ENCODE peak calls at places on chromosomes 12 and 14, in four cellular contexts. F, E, C and O are unnamed samples.

GRCh38 chr14:61247935-61248334 is 33.2 kb downstream of the TMEM30B start:
- DNase-seq in E (no peak), F (no peak), C (no peak), O (no peak)

GRCh38 chr12:85874064-85874463 is at the start of gene NTS:
- DNase-seq in E (no peak), C (no peak), F (no peak), O (no peak)

GRCh38 chr12:68411371-68411770 is 79.2 kb upstream of the MDM1 start:
- DNase-seq in F (no peak), C (no peak), E (no peak), O (no peak)

GRCh38 chr14:101078105-101078891 is 174.8 kb upstream of the RTL1 start:
- DNase-seq in E (no peak), C (peak), F (peak), O (no peak)

GRCh38 chr12:32863128-32863527 is 33.4 kb downstream of the PKP2 start:
- DNase-seq in C (no peak), E (no peak), F (no peak), O (peak)

GRCh38 chr12:45852508-45852907 is 123.0 kb downstream of the ARID2 start:
- DNase-seq in E (no peak), F (no peak), C (no peak), O (no peak)

GRCh38 chr12:2691340-2692111 is 103.2 kb upstream of the FKBP4 start:
- DNase-seq in F (no peak), E (no peak), C (peak), O (no peak)

GRCh38 chr14:62655161-62655560 is 390.1 kb downstream of the KCNH5 start:
- DNase-seq in F (no peak), E (no peak), C (no peak), O (no peak)

GRCh38 chr14:61565836-61566536 is 129.3 kb upstream of the HIF1A start:
- DNase-seq in C (no peak), E (no peak), F (no peak), O (no peak)

GRCh38 chr12:19517583-19517982 is 78.3 kb downstream of the AEBP2 start:
- DNase-seq in F (no peak), C (no peak), E (no peak), O (no peak)

GRCh38 chr12:13154027-13154538 is 42.4 kb upstream of the EMP1 start:
- DNase-seq in F (no peak), E (no peak), C (no peak), O (no peak)

GRCh38 chr14:22666203-22666893 is 22.2 kb upstream of the OR6J1 start:
- DNase-seq in C (no peak), F (no peak), E (no peak), O (no peak)

GRCh38 chr12:107309020-107309419 is 215.7 kb upstream of the CRY1 start:
- DNase-seq in E (no peak), F (no peak), C (no peak), O (no peak)

GRCh38 chr12:10779103-10779502 is 23.3 kb downstream of the TAS2R7 start:
- DNase-seq in E (no peak), C (no peak), F (no peak), O (no peak)

GRCh38 chr12:32379667-32380066 is 19.7 kb upstream of the FGD4 start:
- DNase-seq in E (no peak), F (no peak), C (no peak), O (no peak)

GRCh38 chr12:20426191-20426590 is 57.9 kb downstream of the PDE3A start:
- DNase-seq in C (no peak), E (peak), F (no peak), O (no peak)

GRCh38 chr12:52221912-52222457 is 11.1 kb upstream of the KRT7 start:
- DNase-seq in F (peak), C (peak), E (peak), O (no peak)

GRCh38 chr12:27615331-27615891 is 80.8 kb upstream of the REP15 start:
- DNase-seq in E (no peak), C (no peak), F (no peak), O (no peak)

GRCh38 chr14:34539407-34540180 is at the start of gene EAPP:
- DNase-seq in C (peak), E (peak), F (peak), O (peak)

GRCh38 chr12:23433121-23433520 is 516.3 kb downstream of the SOX5 start:
- DNase-seq in E (no peak), F (no peak), C (no peak), O (no peak)

GRCh38 chr12:78120866-78121590 is 290.3 kb downstream of the NAV3 start:
- DNase-seq in F (no peak), C (no peak), E (no peak), O (no peak)

GRCh38 chr14:34387974-34388533 is 74.0 kb downstream of the SPTSSA start:
- DNase-seq in F (no peak), E (no peak), C (no peak), O (no peak)

GRCh38 chr12:47276253-47277070 is 196.7 kb upstream of the AMIGO2 start:
- DNase-seq in F (no peak), E (no peak), C (peak), O (no peak)

GRCh38 chr12:79344855-79345840 is 345.6 kb downstream of the PAWR start:
- DNase-seq in E (no peak), C (peak), F (no peak), O (peak)

GRCh38 chr12:105018761-105019160 is 32.6 kb downstream of the NOPCHAP1 start:
- DNase-seq in E (no peak), F (no peak), C (no peak), O (no peak)

GRCh38 chr12:46843811-46844210 is 18.0 kb upstream of the SLC38A4 start:
- DNase-seq in C (no peak), F (no peak), E (no peak), O (no peak)

GRCh38 chr12:106329231-106329985 is 26.9 kb downstream of the TCP11L2 start:
- DNase-seq in C (no peak), F (no peak), E (no peak), O (no peak)

GRCh38 chr12:26557326-26557725 is 275.7 kb downstream of the ITPR2 start:
- DNase-seq in E (no peak), C (no peak), F (no peak), O (no peak)

GRCh38 chr14:68088463-68088862 is 268.9 kb downstream of the RAD51B start:
- DNase-seq in C (no peak), E (peak), F (no peak), O (no peak)

GRCh38 chr14:62689741-62690140 is 355.5 kb downstream of the KCNH5 start:
- DNase-seq in F (no peak), C (no peak), E (no peak), O (no peak)

GRCh38 chr12:30515351-30515750 is 180.3 kb downstream of the IPO8 start:
- DNase-seq in C (no peak), F (no peak), E (no peak), O (no peak)

GRCh38 chr12:129186952-129187351 is 333.7 kb downstream of the GLT1D1 start:
- DNase-seq in C (no peak), E (no peak), F (no peak), O (no peak)

DNA sequence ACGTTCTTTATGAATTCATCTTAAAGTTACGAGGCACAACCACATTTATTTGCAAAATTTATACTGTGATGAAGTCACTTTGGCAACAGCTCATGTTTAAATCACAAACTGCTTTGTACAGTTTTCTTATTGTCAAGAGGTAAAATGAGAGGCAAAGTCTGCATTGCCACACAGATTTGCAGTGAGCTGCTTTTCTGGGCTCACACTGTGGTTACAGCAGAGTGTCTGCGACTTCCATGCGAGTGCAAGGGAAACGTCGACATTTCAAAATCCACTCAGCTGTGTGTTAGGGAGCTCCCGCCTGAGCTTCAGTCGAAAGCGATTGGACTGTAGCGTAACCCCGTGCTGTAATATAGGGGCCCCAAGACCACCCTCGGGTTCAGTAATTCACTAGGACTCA is 13.0 kb downstream of the MTA1 start:
- DNase-seq in C (no peak), E (no peak), F (no peak), O (no peak)
- TF ChIP-seq POLR2A in C (no peak), E (no peak), F (no peak), O (no peak)

GRCh38 chr14:69882086-69882864 is 3.1 kb downstream of the SMOC1 start:
- DNase-seq in F (no peak), E (no peak), C (no peak), O (no peak)

GRCh38 chr14:69882915-69883314 is 3.7 kb downstream of the SMOC1 start:
- DNase-seq in C (no peak), F (no peak), E (no peak), O (no peak)

GRCh38 chr14:69891422-69891821 is 12.2 kb downstream of the SMOC1 start:
- DNase-seq in E (no peak), C (no peak), F (no peak), O (no peak)

GRCh38 chr14:69886843-69887242 is 7.6 kb downstream of the SMOC1 start:
- DNase-seq in E (no peak), C (no peak), F (no peak), O (no peak)

DNA sequence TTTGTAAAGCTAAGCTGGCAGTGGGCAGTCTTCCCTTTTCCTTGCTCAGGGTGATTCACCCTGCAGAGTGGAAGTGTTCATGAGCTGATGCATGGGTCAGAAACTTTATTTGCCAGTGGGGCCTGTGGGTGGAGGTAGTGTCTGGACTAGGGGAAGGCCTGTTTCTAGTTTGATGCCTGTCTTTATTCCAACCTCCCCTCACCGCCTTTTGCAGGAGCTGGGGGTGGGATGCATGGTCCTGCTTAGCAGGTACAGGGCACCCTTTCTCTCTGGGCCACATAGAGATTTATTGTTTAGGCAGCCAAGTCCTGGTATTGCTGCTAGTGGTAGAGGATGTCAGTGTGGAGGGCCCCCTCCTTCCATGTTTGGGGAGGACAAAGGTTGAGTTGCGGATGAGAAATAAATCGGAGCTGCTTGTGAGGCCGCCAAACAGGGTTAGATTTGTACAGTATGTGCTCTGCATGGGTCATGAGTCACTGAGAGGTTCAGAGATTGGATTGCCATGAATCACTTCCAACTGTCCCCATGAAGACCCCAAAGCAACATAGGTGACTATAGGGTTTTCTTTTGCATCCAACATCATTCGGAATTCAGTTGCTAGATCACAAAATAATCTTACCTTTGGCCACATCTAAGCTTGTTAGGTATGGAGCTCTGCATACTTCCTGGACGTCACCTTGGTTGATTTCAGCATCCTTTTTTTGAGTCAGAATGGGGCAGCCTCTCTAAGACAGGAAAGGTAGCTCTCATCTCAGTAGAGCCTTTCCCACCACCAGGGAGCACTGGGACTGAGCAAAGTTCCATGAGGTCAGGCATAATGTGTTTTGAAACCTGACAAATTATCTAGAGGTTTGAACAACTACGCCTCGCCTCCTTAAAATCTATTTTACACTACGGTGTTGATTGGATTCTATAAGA is 8.8 kb downstream of the SMOC1 start:
- DNase-seq in F (no peak), E (no peak), C (no peak), O (no peak)
- TF ChIP-seq POLR2AphosphoS5 in F (no peak), E (no peak), C (no peak), O (no peak)

DNA sequence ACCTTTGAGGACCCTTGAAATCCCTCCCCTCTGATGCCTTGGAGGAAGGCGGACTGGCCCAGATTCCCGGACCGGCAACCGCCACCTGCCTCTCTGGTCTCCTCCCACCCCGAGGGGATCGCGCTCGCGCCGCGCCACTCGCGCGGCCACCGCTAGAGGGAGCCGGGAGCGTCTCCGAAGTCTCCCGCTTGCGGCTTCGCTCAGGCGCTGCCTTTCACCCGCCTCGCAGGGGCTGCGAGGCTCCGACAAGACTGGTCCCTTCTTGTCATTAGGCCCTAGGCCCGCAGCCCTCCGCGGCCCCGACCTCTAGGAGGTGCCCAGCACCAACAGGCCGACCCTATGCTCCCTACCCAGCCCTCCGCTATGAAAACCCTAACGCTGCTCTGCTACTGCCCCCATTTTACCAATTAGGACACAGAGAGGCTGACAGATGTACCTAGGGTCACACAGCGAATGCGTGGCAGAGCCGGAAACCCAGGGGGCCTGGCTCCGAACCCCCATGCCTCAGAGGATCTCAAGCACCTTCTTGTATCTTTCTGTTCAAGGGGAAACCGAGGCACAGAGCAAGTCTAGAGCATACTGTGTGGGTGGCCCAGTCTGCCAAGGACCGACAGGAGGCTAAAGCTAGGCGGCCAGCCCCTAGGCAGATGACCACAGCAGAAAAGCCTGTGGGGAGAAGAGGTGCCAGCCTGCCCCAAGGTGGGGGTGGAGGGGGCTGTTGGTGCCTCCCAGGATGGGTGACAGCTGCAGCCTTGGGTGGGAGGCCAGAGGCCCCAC is 21.4 kb upstream of the VSX2 start:
- DNase-seq in E (peak), C (peak), F (peak), O (peak)
- H3K4me3 ChIP-seq in E (peak), C (no peak), F (peak), O (no peak)

GRCh38 chr14:103346286-103346685 is 12.2 kb downstream of the EIF5 start:
- DNase-seq in E (no peak), F (no peak), C (no peak), O (no peak)

GRCh38 chr14:103343905-103344797 is 10.1 kb downstream of the EIF5 start:
- DNase-seq in C (no peak), E (no peak), F (no peak), O (no peak)

GRCh38 chr14:103340480-103341212 is 6.6 kb downstream of the EIF5 start:
- DNase-seq in C (no peak), F (no peak), E (no peak), O (no peak)

GRCh38 chr14:103341250-103342129 is 7.5 kb downstream of the EIF5 start:
- DNase-seq in E (no peak), F (no peak), C (no peak), O (no peak)

GRCh38 chr14:103343164-103343879 is 9.3 kb downstream of the EIF5 start:
- DNase-seq in F (no peak), E (no peak), C (no peak), O (no peak)
- TF ChIP-seq POLR2A in F (no peak), E (no peak), C (no peak), O (no peak)

GRCh38 chr14:32495435-32495734 is 166.3 kb downstream of the AKAP6 start:
- DNase-seq in F (no peak), E (no peak), C (no peak), O (no peak)

GRCh38 chr14:32491413-32492016 is 162.4 kb downstream of the AKAP6 start:
- DNase-seq in E (no peak), C (no peak), F (no peak), O (no peak)

GRCh38 chr14:32492482-32492881 is 163.4 kb downstream of the AKAP6 start:
- DNase-seq in E (no peak), C (no peak), F (no peak), O (no peak)

GRCh38 chr14:32497233-32497632 is 168.1 kb downstream of the AKAP6 start:
- DNase-seq in E (no peak), F (no peak), C (no peak), O (no peak)

DNA sequence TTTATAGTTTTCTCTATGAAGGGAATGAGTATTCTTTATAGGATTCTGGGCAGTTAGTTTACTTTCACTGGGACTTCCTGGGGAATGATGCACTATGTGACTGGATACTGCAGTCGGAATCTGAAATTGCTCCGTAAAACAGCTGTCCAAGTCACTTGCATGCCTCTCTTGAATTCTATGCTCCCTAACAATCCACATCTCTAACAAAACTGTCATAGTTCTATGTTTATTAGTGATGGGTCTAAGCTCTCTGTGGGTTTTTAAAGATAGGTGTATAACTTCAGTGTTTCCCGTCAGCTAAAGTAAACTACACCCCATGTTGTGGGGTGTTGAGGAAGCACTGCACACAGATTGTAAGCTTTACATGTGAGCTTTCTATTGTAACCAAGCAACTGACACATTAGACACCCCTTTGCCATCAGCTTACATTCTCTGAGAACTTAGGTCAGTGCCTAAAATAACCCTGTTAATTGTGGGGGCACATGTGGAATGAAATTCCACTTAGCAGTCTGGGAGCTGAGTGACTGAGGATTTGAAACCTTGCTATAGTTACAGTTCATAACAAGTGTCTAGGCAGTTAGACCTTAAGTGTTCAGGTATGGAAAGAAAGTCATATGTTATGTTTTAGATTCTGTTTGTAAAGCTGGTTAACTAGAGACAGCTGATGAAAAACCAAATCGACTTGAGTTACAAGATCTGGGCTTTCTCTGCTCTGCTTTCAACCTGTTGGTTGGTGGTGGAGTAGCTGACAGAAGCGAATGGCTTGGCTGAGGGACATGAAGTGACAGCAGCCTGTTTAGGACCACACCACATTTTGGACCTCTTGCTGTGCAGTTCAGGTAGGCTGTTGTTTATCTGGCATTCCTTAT is 165.7 kb downstream of the AKAP6 start:
- DNase-seq in E (no peak), F (no peak), C (no peak), O (no peak)
- TF ChIP-seq POLR2AphosphoS5 in E (no peak), F (no peak), C (no peak), O (no peak)

DNA sequence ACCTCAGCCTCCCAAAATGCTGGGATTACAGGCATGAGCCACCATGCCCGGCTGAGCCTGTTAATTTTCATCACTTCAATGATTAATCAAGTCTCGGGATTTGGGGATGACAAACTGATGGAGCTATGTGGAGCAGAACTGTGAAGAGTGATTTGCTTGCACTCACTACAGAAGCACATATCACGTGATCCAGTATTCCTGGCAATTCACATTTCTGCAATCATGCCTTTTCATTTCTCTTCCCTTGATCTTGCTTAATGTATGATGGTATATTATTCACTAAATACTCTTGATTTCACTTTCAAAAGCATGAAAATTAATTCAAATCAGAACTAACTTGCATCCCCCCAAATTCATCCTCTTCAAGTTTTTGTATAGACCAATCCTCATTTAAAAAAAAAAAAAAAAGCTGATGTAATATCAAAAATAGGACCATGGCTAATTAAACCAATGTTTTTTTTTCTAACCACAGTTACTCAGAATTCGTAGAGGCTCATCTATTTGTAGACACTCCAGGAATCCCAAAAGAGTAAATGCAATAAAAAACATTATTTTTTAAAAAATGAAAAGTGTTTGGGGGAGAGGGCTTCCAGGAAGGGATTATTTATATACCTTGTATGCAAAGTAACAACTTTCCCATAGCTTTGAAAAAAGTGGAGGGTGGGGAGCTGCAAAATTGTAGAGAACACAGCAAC is 7.0 kb upstream of the ATXN2 start:
- DNase-seq in C (no peak), F (no peak), E (no peak), O (no peak)
- H3K4me3 ChIP-seq in C (no peak), F (no peak), E (no peak), O (no peak)